ENCODE peak calls at places on chromosome 2, in ten cellular contexts. One of them, this sample, is unnamed. For H3K4me1, the result is how much of the 10 kb centered on the place peaks cover.

GRCh38 chr2:231917280-231918088 is 8.7 kb downstream of the NPPC start:
- DNase-seq in aorta: peak
- DNase-seq in fibroblast of lung: no peak
- DNase-seq in psoas muscle: no peak
- DNase-seq in spleen: peak
- DNase-seq in GM23338: no peak
- DNase-seq in OCI-LY7: no peak
- DNase-seq in right atrium auricular region: no peak
- DNase-seq in keratinocyte: no peak
- DNase-seq in tibial artery: no peak
- DNase-seq in this sample: peak

GRCh38 chr2:104412384-104412783 is 441.5 kb upstream of the POU3F3 start:
- DNase-seq in aorta: no peak
- DNase-seq in fibroblast of lung: no peak
- DNase-seq in psoas muscle: no peak
- DNase-seq in spleen: no peak
- DNase-seq in GM23338: peak
- DNase-seq in OCI-LY7: peak
- DNase-seq in right atrium auricular region: no peak
- DNase-seq in keratinocyte: no peak
- DNase-seq in tibial artery: no peak
- DNase-seq in this sample: no peak

GRCh38 chr2:7015007-7015950 is 98.1 kb downstream of the RNF144A start:
- DNase-seq in aorta: no peak
- DNase-seq in fibroblast of lung: no peak
- DNase-seq in psoas muscle: no peak
- DNase-seq in spleen: peak
- DNase-seq in GM23338: no peak
- DNase-seq in OCI-LY7: no peak
- DNase-seq in right atrium auricular region: no peak
- DNase-seq in keratinocyte: no peak
- DNase-seq in tibial artery: no peak
- DNase-seq in this sample: no peak

GRCh38 chr2:37849908-37850307 is 75.2 kb upstream of the RMDN2 start:
- DNase-seq in aorta: no peak
- DNase-seq in fibroblast of lung: no peak
- DNase-seq in psoas muscle: no peak
- DNase-seq in spleen: no peak
- DNase-seq in GM23338: no peak
- DNase-seq in OCI-LY7: no peak
- DNase-seq in right atrium auricular region: no peak
- DNase-seq in keratinocyte: no peak
- DNase-seq in tibial artery: no peak
- DNase-seq in this sample: no peak

GRCh38 chr2:16020389-16021008 is 80.1 kb downstream of the MYCN start:
- DNase-seq in aorta: no peak
- DNase-seq in fibroblast of lung: no peak
- DNase-seq in psoas muscle: no peak
- DNase-seq in spleen: no peak
- DNase-seq in GM23338: no peak
- DNase-seq in OCI-LY7: no peak
- DNase-seq in right atrium auricular region: no peak
- DNase-seq in keratinocyte: no peak
- DNase-seq in tibial artery: no peak
- DNase-seq in this sample: no peak

GRCh38 chr2:207458582-207458981 is 71.2 kb upstream of the CREB1 start:
- DNase-seq in aorta: no peak
- DNase-seq in fibroblast of lung: no peak
- DNase-seq in psoas muscle: no peak
- DNase-seq in spleen: no peak
- DNase-seq in GM23338: peak
- DNase-seq in OCI-LY7: no peak
- DNase-seq in right atrium auricular region: no peak
- DNase-seq in keratinocyte: no peak
- DNase-seq in tibial artery: no peak
- DNase-seq in this sample: no peak

GRCh38 chr2:64250751-64251405 is 106.7 kb upstream of the PELI1 start:
- DNase-seq in aorta: no peak
- DNase-seq in fibroblast of lung: no peak
- DNase-seq in psoas muscle: no peak
- DNase-seq in spleen: no peak
- DNase-seq in GM23338: peak
- DNase-seq in OCI-LY7: no peak
- DNase-seq in right atrium auricular region: no peak
- DNase-seq in keratinocyte: no peak
- DNase-seq in tibial artery: no peak
- DNase-seq in this sample: no peak

GRCh38 chr2:78304678-78305077 is 720.8 kb upstream of the REG3G start:
- DNase-seq in aorta: no peak
- DNase-seq in fibroblast of lung: no peak
- DNase-seq in psoas muscle: no peak
- DNase-seq in spleen: no peak
- DNase-seq in GM23338: peak
- DNase-seq in OCI-LY7: no peak
- DNase-seq in right atrium auricular region: no peak
- DNase-seq in keratinocyte: no peak
- DNase-seq in tibial artery: no peak
- DNase-seq in this sample: no peak

GRCh38 chr2:59875836-59876235 is 677.6 kb downstream of the BCL11A start:
- DNase-seq in aorta: no peak
- DNase-seq in fibroblast of lung: no peak
- DNase-seq in psoas muscle: no peak
- DNase-seq in spleen: no peak
- DNase-seq in GM23338: no peak
- DNase-seq in OCI-LY7: no peak
- DNase-seq in right atrium auricular region: no peak
- DNase-seq in keratinocyte: no peak
- DNase-seq in tibial artery: no peak
- DNase-seq in this sample: no peak

DNA sequence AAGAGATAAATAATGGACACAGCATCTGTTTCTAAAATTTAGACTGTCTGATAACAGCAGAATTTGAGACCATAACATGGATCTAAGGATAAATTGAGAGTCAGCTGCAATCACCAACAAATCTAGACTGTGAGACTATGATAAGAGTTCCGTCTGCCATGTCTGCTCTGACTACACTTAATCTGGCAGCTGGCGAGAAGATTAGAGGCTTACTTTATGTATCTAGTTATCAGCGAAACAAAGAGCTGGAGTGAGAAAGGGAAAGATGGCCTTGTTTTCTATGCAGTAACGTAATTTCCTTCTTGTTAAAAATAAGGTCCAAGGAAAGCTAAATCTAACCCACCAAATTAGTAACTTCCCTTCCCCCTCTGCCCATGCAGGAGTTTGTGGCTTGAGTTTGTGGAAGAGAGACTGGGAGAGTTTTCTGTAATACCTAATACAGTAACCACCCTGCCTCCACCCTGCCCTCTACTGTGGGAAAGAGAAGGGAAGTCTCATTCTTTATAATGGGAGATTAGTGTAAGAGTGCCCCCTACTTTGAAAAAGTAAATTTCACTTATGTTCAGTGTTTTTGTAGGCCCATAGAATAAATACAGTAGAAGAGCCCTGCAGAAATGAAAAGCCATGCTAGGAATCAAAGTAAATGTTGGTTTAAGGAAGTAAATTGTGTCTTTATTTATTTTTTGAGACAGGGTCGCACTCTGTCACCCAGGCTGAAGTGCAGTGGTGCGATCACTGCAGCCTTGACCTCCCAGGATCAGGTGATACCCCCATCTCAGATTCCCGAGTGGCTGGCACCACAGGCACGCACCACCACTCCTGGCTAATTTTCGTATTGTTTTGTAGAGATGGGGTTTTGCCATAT is 27.5 kb downstream of the EML4 start:
- DNase-seq in aorta: no peak
- DNase-seq in fibroblast of lung: peak
- DNase-seq in psoas muscle: no peak
- DNase-seq in spleen: no peak
- DNase-seq in GM23338: peak
- DNase-seq in OCI-LY7: peak
- DNase-seq in right atrium auricular region: peak
- DNase-seq in keratinocyte: no peak
- DNase-seq in tibial artery: no peak
- DNase-seq in this sample: peak
- H3K4me1 ChIP-seq in aorta: under half
- H3K4me1 ChIP-seq in fibroblast of lung: under half
- H3K4me1 ChIP-seq in psoas muscle: under half
- H3K4me1 ChIP-seq in spleen: under half
- H3K4me1 ChIP-seq in GM23338: under half
- H3K4me1 ChIP-seq in OCI-LY7: under half
- H3K4me1 ChIP-seq in right atrium auricular region: under half
- H3K4me1 ChIP-seq in keratinocyte: under half
- H3K4me1 ChIP-seq in tibial artery: under half
- H3K4me1 ChIP-seq in this sample: under half

GRCh38 chr2:42792583-42793313 is at the start of gene HAAO:
- DNase-seq in aorta: peak
- DNase-seq in fibroblast of lung: no peak
- DNase-seq in psoas muscle: peak
- DNase-seq in spleen: peak
- DNase-seq in GM23338: peak
- DNase-seq in OCI-LY7: no peak
- DNase-seq in right atrium auricular region: no peak
- DNase-seq in keratinocyte: no peak
- DNase-seq in tibial artery: peak
- DNase-seq in this sample: peak
- H3K4me3 ChIP-seq in aorta: peak
- H3K4me3 ChIP-seq in fibroblast of lung: peak
- H3K4me3 ChIP-seq in psoas muscle: peak
- H3K4me3 ChIP-seq in spleen: peak
- H3K4me3 ChIP-seq in GM23338: peak
- H3K4me3 ChIP-seq in OCI-LY7: no peak
- H3K4me3 ChIP-seq in right atrium auricular region: peak
- H3K4me3 ChIP-seq in keratinocyte: peak
- H3K4me3 ChIP-seq in tibial artery: peak
- H3K4me3 ChIP-seq in this sample: peak

GRCh38 chr2:114108819-114109416 is 219.0 kb downstream of the ACTR3 start:
- DNase-seq in aorta: no peak
- DNase-seq in fibroblast of lung: no peak
- DNase-seq in psoas muscle: no peak
- DNase-seq in spleen: no peak
- DNase-seq in GM23338: peak
- DNase-seq in OCI-LY7: no peak
- DNase-seq in right atrium auricular region: no peak
- DNase-seq in keratinocyte: no peak
- DNase-seq in tibial artery: no peak
- DNase-seq in this sample: no peak
- H3K27ac ChIP-seq in aorta: no peak
- H3K27ac ChIP-seq in fibroblast of lung: no peak
- H3K27ac ChIP-seq in psoas muscle: no peak
- H3K27ac ChIP-seq in spleen: no peak
- H3K27ac ChIP-seq in GM23338: peak
- H3K27ac ChIP-seq in OCI-LY7: no peak
- H3K27ac ChIP-seq in right atrium auricular region: no peak
- H3K27ac ChIP-seq in keratinocyte: no peak
- H3K27ac ChIP-seq in tibial artery: no peak
- H3K27ac ChIP-seq in this sample: no peak

GRCh38 chr2:161480123-161480522 is 64.0 kb downstream of the TBR1 start:
- DNase-seq in aorta: peak
- DNase-seq in fibroblast of lung: no peak
- DNase-seq in psoas muscle: no peak
- DNase-seq in spleen: no peak
- DNase-seq in GM23338: no peak
- DNase-seq in OCI-LY7: no peak
- DNase-seq in right atrium auricular region: no peak
- DNase-seq in keratinocyte: no peak
- DNase-seq in tibial artery: no peak
- DNase-seq in this sample: peak

GRCh38 chr2:161486111-161486510 is 70.0 kb downstream of the TBR1 start:
- DNase-seq in aorta: no peak
- DNase-seq in fibroblast of lung: no peak
- DNase-seq in psoas muscle: no peak
- DNase-seq in spleen: no peak
- DNase-seq in GM23338: no peak
- DNase-seq in OCI-LY7: no peak
- DNase-seq in right atrium auricular region: no peak
- DNase-seq in keratinocyte: no peak
- DNase-seq in tibial artery: no peak
- DNase-seq in this sample: no peak

GRCh38 chr2:161484061-161484460 is 68.0 kb downstream of the TBR1 start:
- DNase-seq in aorta: no peak
- DNase-seq in fibroblast of lung: no peak
- DNase-seq in psoas muscle: no peak
- DNase-seq in spleen: no peak
- DNase-seq in GM23338: no peak
- DNase-seq in OCI-LY7: no peak
- DNase-seq in right atrium auricular region: no peak
- DNase-seq in keratinocyte: no peak
- DNase-seq in tibial artery: no peak
- DNase-seq in this sample: no peak

DNA sequence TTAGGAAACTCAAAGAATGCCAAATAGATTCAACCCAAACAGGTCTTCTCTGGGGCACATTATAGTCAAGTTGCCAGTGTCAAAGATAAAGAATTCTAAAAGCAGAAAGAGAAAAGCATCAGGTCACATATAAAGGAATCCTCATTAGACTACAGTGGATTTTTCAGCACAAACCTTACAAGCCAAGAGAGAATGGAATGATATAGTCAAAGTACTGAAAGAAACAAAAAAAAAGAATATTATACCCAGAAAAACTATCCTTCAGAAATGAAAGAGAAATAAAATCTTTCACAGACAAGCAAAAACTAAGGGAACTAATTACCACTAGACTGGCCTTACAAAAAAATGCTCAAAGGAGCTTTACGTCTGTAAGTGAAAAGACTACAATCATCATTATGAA is 65.5 kb downstream of the TBR1 start:
- DNase-seq in aorta: no peak
- DNase-seq in fibroblast of lung: no peak
- DNase-seq in psoas muscle: no peak
- DNase-seq in spleen: no peak
- DNase-seq in GM23338: no peak
- DNase-seq in OCI-LY7: no peak
- DNase-seq in right atrium auricular region: no peak
- DNase-seq in keratinocyte: no peak
- DNase-seq in tibial artery: no peak
- DNase-seq in this sample: no peak
- H3K4me1 ChIP-seq in aorta: under half
- H3K4me1 ChIP-seq in fibroblast of lung: under half
- H3K4me1 ChIP-seq in psoas muscle: under half
- H3K4me1 ChIP-seq in spleen: under half
- H3K4me1 ChIP-seq in GM23338: under half
- H3K4me1 ChIP-seq in OCI-LY7: under half
- H3K4me1 ChIP-seq in right atrium auricular region: under half
- H3K4me1 ChIP-seq in keratinocyte: under half
- H3K4me1 ChIP-seq in tibial artery: under half
- H3K4me1 ChIP-seq in this sample: under half